ENCODE peak calls at places on chromosomes 11 and 22, in nine cellular contexts. N is Peyer's patch; G is OCI-LY7; H is HCT116; K is stomach; O is vagina; X is right lobe of liver; E is endodermal cell; A is CD8-positive, alpha-beta memory T cell. P is an unnamed sample.

GRCh38 chr11:74255741-74256369 is 55.6 kb downstream of the P4HA3 start:
- DNase-seq in N (peak; percentile 78), A (peak; percentile 49), G (peak; percentile 65), O (no peak), E (peak; percentile 77), K (peak; percentile 57), H (peak; percentile 29), X (peak; percentile 52), P (no peak)

GRCh38 chr11:122486793-122487495 is 168.6 kb upstream of the UBASH3B start:
- DNase-seq in H (peak; percentile 6), E (peak; percentile 88), K (no peak), O (no peak), X (no peak), G (no peak), N (no peak), A (no peak), P (no peak)

GRCh38 chr11:92159931-92160330 is 64.7 kb upstream of the FAT3 start:
- DNase-seq in G (no peak), H (no peak), N (no peak), O (no peak), X (no peak), A (no peak), K (no peak), E (no peak), P (no peak)

GRCh38 chr11:130161441-130161840 is 1.9 kb downstream of the ST14 start:
- DNase-seq in E (no peak), O (no peak), N (no peak), X (no peak), K (no peak), A (no peak), H (no peak), G (peak; percentile 57), P (no peak)

GRCh38 chr11:74268451-74268850 is 43.0 kb downstream of the P4HA3 start:
- DNase-seq in O (no peak), E (no peak), N (no peak), K (no peak), H (no peak), X (no peak), G (no peak), A (no peak), P (no peak)

GRCh38 chr11:58636587-58636986 is 14.1 kb downstream of the CNTF start:
- DNase-seq in O (no peak), X (no peak), N (no peak), G (no peak), H (no peak), A (no peak), E (no peak), K (no peak), P (no peak)

GRCh38 chr11:20164152-20164551 is 3.9 kb upstream of the DBX1 start:
- DNase-seq in H (no peak), N (no peak), X (no peak), E (no peak), K (no peak), G (no peak), A (no peak), O (no peak), P (no peak)

GRCh38 chr11:65504671-65505433 is 6.0 kb downstream of the MALAT1 start:
- DNase-seq in X (no peak), G (no peak), A (peak; percentile 12), N (peak; percentile 36), H (no peak), O (no peak), E (peak; percentile 32), K (no peak), P (no peak)

GRCh38 chr11:68989936-68990606 is 9.3 kb upstream of the MRGPRD start:
- DNase-seq in K (no peak), O (peak; percentile 60), E (no peak), H (no peak), N (peak; percentile 31), A (no peak), G (no peak), X (peak; percentile 25), P (no peak)

GRCh38 chr11:95359756-95360155 is 128.8 kb upstream of the SESN3 start:
- DNase-seq in X (no peak), E (no peak), H (no peak), O (no peak), N (no peak), A (no peak), G (no peak), K (no peak), P (no peak)

GRCh38 chr11:68013611-68014156 is 3.6 kb downstream of the ALDH3B1 start:
- DNase-seq in O (no peak), H (no peak), X (no peak), K (no peak), N (no peak), E (no peak), A (no peak), G (no peak), P (no peak)

GRCh38 chr11:69744435-69744834 is 30.7 kb downstream of the FGF4 start:
- DNase-seq in O (no peak), H (no peak), G (no peak), E (peak; percentile 90), X (no peak), N (no peak), A (no peak), K (no peak), P (no peak)

DNA sequence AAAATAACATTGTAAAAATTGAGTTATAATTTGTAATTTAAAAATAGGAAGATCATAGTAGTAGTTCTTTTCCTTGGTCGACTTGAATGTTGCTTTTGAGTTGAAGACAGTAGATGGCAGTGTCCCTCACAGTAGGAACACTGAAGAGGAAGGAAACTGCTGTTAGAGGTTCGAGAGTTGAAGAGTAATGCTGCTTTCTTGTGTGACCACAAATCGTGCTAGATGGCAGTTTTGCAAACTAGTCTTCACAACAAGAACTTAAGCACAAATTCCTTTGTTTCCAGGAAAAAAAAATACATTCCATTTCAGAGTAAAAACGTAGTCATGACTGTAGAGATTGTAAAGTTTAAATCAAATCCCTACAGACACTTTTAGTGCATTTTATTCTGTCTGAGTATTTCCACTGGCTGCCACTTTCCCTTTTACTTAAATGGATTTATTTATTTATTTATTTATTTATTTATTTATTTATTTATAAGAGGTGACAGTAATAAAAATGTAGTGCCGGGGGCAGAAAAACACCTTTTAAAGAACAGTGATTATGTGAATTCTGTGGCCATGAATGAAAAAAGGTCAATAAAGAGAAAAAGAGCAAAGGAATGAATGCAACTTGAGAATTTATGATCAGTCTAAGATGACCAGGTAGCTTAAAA is 54.6 kb downstream of the SPECC1L start:
- DNase-seq in A (peak; percentile 29), G (peak; percentile 79), N (no peak), K (no peak), H (no peak), O (no peak), E (no peak), X (no peak), P (no peak)
- H3K36me3 ChIP-seq in A (peaks cover 20% of the 10 kb centered on the region), G (peaks cover 92% of the 10 kb centered on the region), N (no peaks in the 10 kb centered on the region), K (peaks cover 79% of the 10 kb centered on the region), H (peaks cover 35% of the 10 kb centered on the region), O (peaks cover 40% of the 10 kb centered on the region), E (peaks cover 62% of the 10 kb centered on the region), X (no peaks in the 10 kb centered on the region), P (peaks cover 10% of the 10 kb centered on the region)

GRCh38 chr22:38065539-38065938 is 8.3 kb downstream of the PICK1 start:
- DNase-seq in N (no peak), X (no peak), H (no peak), K (no peak), A (no peak), O (no peak), G (no peak), E (no peak), P (no peak)
- H3K36me3 ChIP-seq in N (no peaks in the 10 kb centered on the region), X (no peaks in the 10 kb centered on the region), H (peaks cover 17% of the 10 kb centered on the region), K (peaks cover 97% of the 10 kb centered on the region), A (peaks cover 6% of the 10 kb centered on the region), O (peaks cover 33% of the 10 kb centered on the region), G (no peaks in the 10 kb centered on the region), E (peaks cover 44% of the 10 kb centered on the region), P (peaks cover 18% of the 10 kb centered on the region)

GRCh38 chr11:77753230-77753629 is 67.3 kb downstream of the RSF1 start:
- DNase-seq in N (no peak), O (no peak), G (no peak), K (no peak), A (no peak), E (no peak), H (no peak), X (no peak), P (no peak)
- H3K36me3 ChIP-seq in N (no peaks in the 10 kb centered on the region), O (no peaks in the 10 kb centered on the region), G (peaks cover 30% of the 10 kb centered on the region), K (peaks cover 26% of the 10 kb centered on the region), A (peaks cover 6% of the 10 kb centered on the region), E (peaks cover 23% of the 10 kb centered on the region), H (no peaks in the 10 kb centered on the region), X (no peaks in the 10 kb centered on the region), P (no peaks in the 10 kb centered on the region)

GRCh38 chr22:49824936-49825335 is 2.7 kb downstream of the BRD1 start:
- DNase-seq in A (no peak), O (no peak), K (no peak), E (no peak), N (no peak), X (no peak), H (no peak), G (no peak), P (no peak)
- H3K36me3 ChIP-seq in A (peaks cover 25% of the 10 kb centered on the region), O (peaks cover 40% of the 10 kb centered on the region), K (peaks cover 44% of the 10 kb centered on the region), E (peaks cover 54% of the 10 kb centered on the region), N (no peaks in the 10 kb centered on the region), X (peaks cover 6% of the 10 kb centered on the region), H (peaks cover 26% of the 10 kb centered on the region), G (peaks cover 57% of the 10 kb centered on the region), P (peaks cover 29% of the 10 kb centered on the region)

GRCh38 chr11:3671334-3672254 is at the start of gene CHRNA10:
- DNase-seq in H (no peak), O (no peak), K (no peak), E (no peak), A (no peak), X (no peak), G (no peak), N (no peak), P (no peak)

GRCh38 chr11:3669742-3670183 is 1.4 kb downstream of the CHRNA10 start:
- DNase-seq in K (no peak), E (no peak), N (no peak), O (no peak), A (no peak), H (no peak), G (no peak), X (no peak), P (no peak)

GRCh38 chr11:3669128-3669527 is 2.1 kb downstream of the CHRNA10 start:
- DNase-seq in O (no peak), N (no peak), E (no peak), G (no peak), A (no peak), K (no peak), H (no peak), X (no peak), P (no peak)

GRCh38 chr11:3675971-3676370 is 4.8 kb upstream of the CHRNA10 start:
- DNase-seq in N (no peak), A (no peak), G (no peak), K (no peak), H (no peak), O (no peak), E (no peak), X (no peak), P (no peak)

GRCh38 chr11:3674189-3674588 is 3.0 kb upstream of the CHRNA10 start:
- DNase-seq in G (no peak), E (no peak), X (no peak), N (no peak), A (no peak), O (no peak), H (no peak), K (no peak), P (no peak)
- H3K36me3 ChIP-seq in G (peaks cover 92% of the 10 kb centered on the region), E (peaks cover 73% of the 10 kb centered on the region), X (peaks cover 5% of the 10 kb centered on the region), N (no peaks in the 10 kb centered on the region), A (peaks cover 44% of the 10 kb centered on the region), O (peaks cover 79% of the 10 kb centered on the region), H (peaks cover 65% of the 10 kb centered on the region), K (peaks cover 99% of the 10 kb centered on the region), P (peaks cover 56% of the 10 kb centered on the region)

GRCh38 chr22:27833803-27834202 is 32.2 kb upstream of the MN1 start:
- DNase-seq in X (no peak), E (no peak), H (no peak), K (no peak), G (no peak), O (no peak), A (no peak), N (no peak), P (no peak)
- H3K36me3 ChIP-seq in X (no peaks in the 10 kb centered on the region), E (no peaks in the 10 kb centered on the region), H (no peaks in the 10 kb centered on the region), K (no peaks in the 10 kb centered on the region), G (no peaks in the 10 kb centered on the region), O (no peaks in the 10 kb centered on the region), A (no peaks in the 10 kb centered on the region), N (no peaks in the 10 kb centered on the region), P (no peaks in the 10 kb centered on the region)

P was measured in thoracic aorta.